ENCODE peak calls at places on chromosomes 16 and 17, in five cellular contexts. One of them, this sample, is unnamed.

GRCh38 chr17:63542942-63543821 is 7.1 kb upstream of the DCAF7 start:
- DNase-seq in lower leg skin: no peak
- DNase-seq in endothelial cell of umbilical vein: no peak
- DNase-seq in heart left ventricle: no peak
- DNase-seq in activated CD4-positive, alpha-beta T cell treated with anti-CD3 and anti-CD28 coated beads for 24 hours: no peak
- DNase-seq in this sample: no peak

GRCh38 chr16:29854520-29855100 is 8.4 kb downstream of the CDIPT start:
- DNase-seq in lower leg skin: no peak
- DNase-seq in endothelial cell of umbilical vein: no peak
- DNase-seq in heart left ventricle: no peak
- DNase-seq in activated CD4-positive, alpha-beta T cell treated with anti-CD3 and anti-CD28 coated beads for 24 hours: no peak
- DNase-seq in this sample: no peak

GRCh38 chr17:59698143-59698542 is 9.1 kb downstream of the PTRH2 start:
- DNase-seq in lower leg skin: no peak
- DNase-seq in endothelial cell of umbilical vein: no peak
- DNase-seq in heart left ventricle: no peak
- DNase-seq in activated CD4-positive, alpha-beta T cell treated with anti-CD3 and anti-CD28 coated beads for 24 hours: no peak
- DNase-seq in this sample: no peak

GRCh38 chr17:71329310-71330098 is 791.3 kb upstream of the SOX9 start:
- DNase-seq in lower leg skin: no peak
- DNase-seq in endothelial cell of umbilical vein: no peak
- DNase-seq in heart left ventricle: no peak
- DNase-seq in activated CD4-positive, alpha-beta T cell treated with anti-CD3 and anti-CD28 coated beads for 24 hours: no peak
- DNase-seq in this sample: no peak

GRCh38 chr17:29216856-29217255 is 29.8 kb upstream of the CRYBA1 start:
- DNase-seq in lower leg skin: no peak
- DNase-seq in endothelial cell of umbilical vein: no peak
- DNase-seq in heart left ventricle: no peak
- DNase-seq in activated CD4-positive, alpha-beta T cell treated with anti-CD3 and anti-CD28 coated beads for 24 hours: no peak
- DNase-seq in this sample: no peak

GRCh38 chr17:33044771-33045170 is 53.1 kb downstream of the SPACA3 start:
- DNase-seq in lower leg skin: no peak
- DNase-seq in endothelial cell of umbilical vein: no peak
- DNase-seq in heart left ventricle: no peak
- DNase-seq in activated CD4-positive, alpha-beta T cell treated with anti-CD3 and anti-CD28 coated beads for 24 hours: no peak
- DNase-seq in this sample: no peak

GRCh38 chr16:19515765-19516164 is 6.1 kb downstream of the GDE1 start:
- DNase-seq in lower leg skin: no peak
- DNase-seq in endothelial cell of umbilical vein: no peak
- DNase-seq in heart left ventricle: no peak
- DNase-seq in activated CD4-positive, alpha-beta T cell treated with anti-CD3 and anti-CD28 coated beads for 24 hours: no peak
- DNase-seq in this sample: no peak

GRCh38 chr17:60406887-60407286 is 15.0 kb upstream of the USP32 start:
- DNase-seq in lower leg skin: no peak
- DNase-seq in endothelial cell of umbilical vein: no peak
- DNase-seq in heart left ventricle: no peak
- DNase-seq in activated CD4-positive, alpha-beta T cell treated with anti-CD3 and anti-CD28 coated beads for 24 hours: no peak
- DNase-seq in this sample: no peak

GRCh38 chr17:62807812-62808575 is at the start of gene MARCHF10:
- DNase-seq in lower leg skin: no peak
- DNase-seq in endothelial cell of umbilical vein: no peak
- DNase-seq in heart left ventricle: peak
- DNase-seq in activated CD4-positive, alpha-beta T cell treated with anti-CD3 and anti-CD28 coated beads for 24 hours: peak
- DNase-seq in this sample: no peak

GRCh38 chr17:82097187-82097918 is 683 bp downstream of the FASN start:
- DNase-seq in lower leg skin: no peak
- DNase-seq in endothelial cell of umbilical vein: peak
- DNase-seq in heart left ventricle: no peak
- DNase-seq in activated CD4-positive, alpha-beta T cell treated with anti-CD3 and anti-CD28 coated beads for 24 hours: no peak
- DNase-seq in this sample: peak

GRCh38 chr17:40614431-40615294 is 33.0 kb downstream of the SMARCE1 start:
- DNase-seq in lower leg skin: no peak
- DNase-seq in endothelial cell of umbilical vein: no peak
- DNase-seq in heart left ventricle: no peak
- DNase-seq in activated CD4-positive, alpha-beta T cell treated with anti-CD3 and anti-CD28 coated beads for 24 hours: no peak
- DNase-seq in this sample: no peak

GRCh38 chr17:67381925-67382257 is 4.8 kb downstream of the PITPNC1 start:
- DNase-seq in lower leg skin: no peak
- DNase-seq in endothelial cell of umbilical vein: no peak
- DNase-seq in heart left ventricle: no peak
- DNase-seq in activated CD4-positive, alpha-beta T cell treated with anti-CD3 and anti-CD28 coated beads for 24 hours: no peak
- DNase-seq in this sample: no peak

GRCh38 chr17:77316191-77316641 is 175.4 kb downstream of the SEC14L1 start:
- DNase-seq in lower leg skin: peak
- DNase-seq in endothelial cell of umbilical vein: no peak
- DNase-seq in heart left ventricle: no peak
- DNase-seq in activated CD4-positive, alpha-beta T cell treated with anti-CD3 and anti-CD28 coated beads for 24 hours: no peak
- DNase-seq in this sample: peak

GRCh38 chr17:81576621-81577277 is 24.6 kb upstream of the FAAP100 start:
- DNase-seq in lower leg skin: no peak
- DNase-seq in endothelial cell of umbilical vein: peak
- DNase-seq in heart left ventricle: no peak
- DNase-seq in activated CD4-positive, alpha-beta T cell treated with anti-CD3 and anti-CD28 coated beads for 24 hours: no peak
- DNase-seq in this sample: peak

GRCh38 chr17:6386041-6386630 is 48.8 kb downstream of the AIPL1 start:
- DNase-seq in lower leg skin: no peak
- DNase-seq in endothelial cell of umbilical vein: no peak
- DNase-seq in heart left ventricle: no peak
- DNase-seq in activated CD4-positive, alpha-beta T cell treated with anti-CD3 and anti-CD28 coated beads for 24 hours: no peak
- DNase-seq in this sample: no peak

GRCh38 chr17:9228408-9229159 is 207.3 kb downstream of the NTN1 start:
- DNase-seq in lower leg skin: peak
- DNase-seq in endothelial cell of umbilical vein: no peak
- DNase-seq in heart left ventricle: no peak
- DNase-seq in activated CD4-positive, alpha-beta T cell treated with anti-CD3 and anti-CD28 coated beads for 24 hours: no peak
- DNase-seq in this sample: no peak

GRCh38 chr17:75094871-75095399 is 7.2 kb downstream of the SLC16A5 start:
- DNase-seq in lower leg skin: no peak
- DNase-seq in endothelial cell of umbilical vein: no peak
- DNase-seq in heart left ventricle: no peak
- DNase-seq in activated CD4-positive, alpha-beta T cell treated with anti-CD3 and anti-CD28 coated beads for 24 hours: no peak
- DNase-seq in this sample: no peak

GRCh38 chr16:55393976-55394375 is 70.0 kb downstream of the IRX6 start:
- DNase-seq in lower leg skin: peak
- DNase-seq in endothelial cell of umbilical vein: no peak
- DNase-seq in heart left ventricle: no peak
- DNase-seq in activated CD4-positive, alpha-beta T cell treated with anti-CD3 and anti-CD28 coated beads for 24 hours: no peak
- DNase-seq in this sample: no peak

GRCh38 chr16:3282103-3282746 is 1.1 kb upstream of the ZNF263 start:
- DNase-seq in lower leg skin: peak
- DNase-seq in endothelial cell of umbilical vein: peak
- DNase-seq in heart left ventricle: no peak
- DNase-seq in activated CD4-positive, alpha-beta T cell treated with anti-CD3 and anti-CD28 coated beads for 24 hours: no peak
- DNase-seq in this sample: peak

GRCh38 chr17:38918916-38919315 is 6.5 kb upstream of the LASP1NB start:
- DNase-seq in lower leg skin: peak
- DNase-seq in endothelial cell of umbilical vein: no peak
- DNase-seq in heart left ventricle: no peak
- DNase-seq in activated CD4-positive, alpha-beta T cell treated with anti-CD3 and anti-CD28 coated beads for 24 hours: no peak
- DNase-seq in this sample: no peak

GRCh38 chr16:82414476-82414875 is 212.3 kb upstream of the CDH13 start:
- DNase-seq in lower leg skin: no peak
- DNase-seq in endothelial cell of umbilical vein: no peak
- DNase-seq in heart left ventricle: no peak
- DNase-seq in activated CD4-positive, alpha-beta T cell treated with anti-CD3 and anti-CD28 coated beads for 24 hours: no peak
- DNase-seq in this sample: no peak

GRCh38 chr17:2916362-2916928 is 120.2 kb downstream of the RAP1GAP2 start:
- DNase-seq in lower leg skin: no peak
- DNase-seq in endothelial cell of umbilical vein: no peak
- DNase-seq in heart left ventricle: no peak
- DNase-seq in activated CD4-positive, alpha-beta T cell treated with anti-CD3 and anti-CD28 coated beads for 24 hours: no peak
- DNase-seq in this sample: no peak

GRCh38 chr16:86775401-86775985 is 197.1 kb downstream of the FOXL1 start:
- DNase-seq in lower leg skin: no peak
- DNase-seq in endothelial cell of umbilical vein: no peak
- DNase-seq in heart left ventricle: no peak
- DNase-seq in activated CD4-positive, alpha-beta T cell treated with anti-CD3 and anti-CD28 coated beads for 24 hours: no peak
- DNase-seq in this sample: no peak

GRCh38 chr17:40366076-40366860 is 1.7 kb upstream of the GJD3 start:
- DNase-seq in lower leg skin: no peak
- DNase-seq in endothelial cell of umbilical vein: no peak
- DNase-seq in heart left ventricle: no peak
- DNase-seq in activated CD4-positive, alpha-beta T cell treated with anti-CD3 and anti-CD28 coated beads for 24 hours: no peak
- DNase-seq in this sample: no peak

GRCh38 chr16:89473791-89474414 is 16.5 kb downstream of the ANKRD11 start:
- DNase-seq in lower leg skin: no peak
- DNase-seq in endothelial cell of umbilical vein: no peak
- DNase-seq in heart left ventricle: no peak
- DNase-seq in activated CD4-positive, alpha-beta T cell treated with anti-CD3 and anti-CD28 coated beads for 24 hours: no peak
- DNase-seq in this sample: no peak

GRCh38 chr17:29613371-29613837 is 9.3 kb downstream of the CORO6 start:
- DNase-seq in lower leg skin: peak
- DNase-seq in endothelial cell of umbilical vein: peak
- DNase-seq in heart left ventricle: peak
- DNase-seq in activated CD4-positive, alpha-beta T cell treated with anti-CD3 and anti-CD28 coated beads for 24 hours: peak
- DNase-seq in this sample: peak

GRCh38 chr16:57509231-57509923 is 23.1 kb upstream of the DOK4 start:
- DNase-seq in lower leg skin: no peak
- DNase-seq in endothelial cell of umbilical vein: no peak
- DNase-seq in heart left ventricle: no peak
- DNase-seq in activated CD4-positive, alpha-beta T cell treated with anti-CD3 and anti-CD28 coated beads for 24 hours: no peak
- DNase-seq in this sample: no peak